ENCODE peak calls at places on chromosomes 11 and 22, in nine cellular contexts. O, F, Y, J, L, A, K, M and G are unnamed samples.

GRCh38 chr11:63866211-63866610 is 27.3 kb downstream of the MARK2 start:
- DNase-seq in O (no peak), F (no peak), Y (peak), J (peak), L (peak), A (peak), K (no peak), M (peak), G (no peak)

GRCh38 chr11:90189011-90189410 is 33.8 kb downstream of the CHORDC1 start:
- DNase-seq in O (no peak), F (no peak), Y (no peak), J (no peak), L (no peak), A (no peak), K (no peak), M (no peak), G (no peak)

GRCh38 chr11:27139742-27140141 is 99.1 kb downstream of the BBOX1 start:
- DNase-seq in O (no peak), F (no peak), Y (no peak), J (no peak), L (no peak), A (no peak), K (no peak), M (peak), G (no peak)

GRCh38 chr11:115170133-115170815 is 333.9 kb downstream of the CADM1 start:
- DNase-seq in O (no peak), F (no peak), Y (no peak), J (peak), L (no peak), A (no peak), K (no peak), M (peak), G (no peak)

GRCh38 chr11:118396097-118396501 is 5.3 kb upstream of the ATP5MG start:
- DNase-seq in O (no peak), F (no peak), Y (no peak), J (no peak), L (no peak), A (no peak), K (no peak), M (no peak), G (no peak)

GRCh38 chr11:75792997-75793800 is 21.8 kb upstream of the UVRAG start:
- DNase-seq in O (peak), F (no peak), Y (no peak), J (no peak), L (no peak), A (peak), K (no peak), M (no peak), G (no peak)

GRCh38 chr11:43360361-43361032 is 1.8 kb downstream of the TTC17 start:
- DNase-seq in O (no peak), F (no peak), Y (no peak), J (peak), L (no peak), A (no peak), K (no peak), M (peak), G (no peak)

GRCh38 chr11:58958500-58958899 is 19.2 kb downstream of the GLYATL1 start:
- DNase-seq in O (no peak), F (no peak), Y (no peak), J (peak), L (no peak), A (no peak), K (no peak), M (peak), G (no peak)

GRCh38 chr11:72950685-72951084 is 136.5 kb downstream of the ATG16L2 start:
- DNase-seq in O (peak), F (no peak), Y (no peak), J (no peak), L (no peak), A (no peak), K (no peak), M (no peak), G (no peak)

GRCh38 chr22:47376901-47377520 is 614.6 kb downstream of the TBC1D22A start:
- DNase-seq in O (no peak), F (peak), Y (no peak), J (no peak), L (no peak), A (no peak), K (no peak), M (no peak), G (no peak)

GRCh38 chr11:34970480-34970879 is 54.1 kb downstream of the PDHX start:
- DNase-seq in O (no peak), F (no peak), Y (no peak), J (peak), L (no peak), A (no peak), K (no peak), M (peak), G (no peak)

GRCh38 chr11:126357969-126358762 is 2.7 kb downstream of the ST3GAL4 start:
- DNase-seq in O (no peak), F (no peak), Y (no peak), J (peak), L (no peak), A (peak), K (no peak), M (no peak), G (no peak)

GRCh38 chr22:43126506-43127165 is 16.1 kb downstream of the BIK start:
- DNase-seq in O (peak), F (no peak), Y (no peak), J (peak), L (no peak), A (no peak), K (no peak), M (peak), G (peak)

GRCh38 chr11:4851033-4851432 is 2.0 kb upstream of the OR51S1 start:
- DNase-seq in O (no peak), F (no peak), Y (no peak), J (no peak), L (no peak), A (no peak), K (no peak), M (no peak), G (no peak)

GRCh38 chr11:75445315-75445953 is 12.4 kb upstream of the KLHL35 start:
- DNase-seq in O (peak), F (no peak), Y (peak), J (peak), L (peak), A (peak), K (peak), M (peak), G (no peak)

GRCh38 chr22:49575703-49576081 is 252.0 kb downstream of the BRD1 start:
- DNase-seq in O (no peak), F (no peak), Y (no peak), J (no peak), L (peak), A (no peak), K (no peak), M (no peak), G (no peak)

GRCh38 chr11:110986016-110986415 is 259.5 kb upstream of the POU2AF2 start:
- DNase-seq in O (no peak), F (no peak), Y (no peak), J (no peak), L (no peak), A (no peak), K (no peak), M (no peak), G (no peak)

GRCh38 chr11:44611088-44611487 is 45.6 kb downstream of the CD82 start:
- DNase-seq in O (no peak), F (no peak), Y (no peak), J (peak), L (no peak), A (no peak), K (no peak), M (no peak), G (no peak)

GRCh38 chr11:126440792-126441514 is 85.5 kb downstream of the ST3GAL4 start:
- DNase-seq in O (peak), F (peak), Y (peak), J (peak), L (peak), A (peak), K (peak), M (peak), G (no peak)

GRCh38 chr11:19705936-19706335 is 6.7 kb upstream of the NAV2 start:
- DNase-seq in O (no peak), F (no peak), Y (no peak), J (no peak), L (no peak), A (no peak), K (no peak), M (no peak), G (no peak)

GRCh38 chr11:46120361-46120710 is 918 bp downstream of the PHF21A start:
- DNase-seq in O (no peak), F (no peak), Y (no peak), J (peak), L (peak), A (peak), K (no peak), M (no peak), G (no peak)

GRCh38 chr11:32034149-32034548 is 56.7 kb upstream of the RCN1 start:
- DNase-seq in O (no peak), F (no peak), Y (no peak), J (peak), L (no peak), A (no peak), K (no peak), M (peak), G (peak)

GRCh38 chr11:18748766-18749375 is 22.9 kb upstream of the IGSF22 start:
- DNase-seq in O (no peak), F (no peak), Y (no peak), J (no peak), L (no peak), A (no peak), K (peak), M (peak), G (no peak)

GRCh38 chr11:115778928-115779650 is 274.9 kb upstream of the CADM1 start:
- DNase-seq in O (no peak), F (no peak), Y (no peak), J (no peak), L (no peak), A (no peak), K (no peak), M (no peak), G (no peak)